ENCODE peak calls at places on chromosomes 7 and 10, in seven cellular contexts. R is transverse colon, J is tibial artery, S is aorta, W is heart left ventricle, Q is fibroblast of lung, V is Peyer's patch. O is an unnamed sample.

GRCh38 chr10:79009144-79009543 is 59.6 kb upstream of the ZMIZ1 start:
- DNase-seq in W (no peak), Q (no peak), S (no peak), V (no peak), R (no peak), J (no peak), O (no peak)

GRCh38 chr7:94307399-94308048 is 87.2 kb upstream of the COL1A2 start:
- DNase-seq in R (no peak), V (no peak), W (no peak), J (no peak), S (no peak), Q (no peak), O (no peak)

GRCh38 chr10:80671847-80672246 is 134.1 kb downstream of the SH2D4B start:
- DNase-seq in J (no peak), R (no peak), Q (no peak), W (no peak), V (no peak), S (no peak), O (no peak)

GRCh38 chr7:12570529-12571461 is at the start of gene SCIN:
- DNase-seq in J (no peak), V (peak; percentile 89), S (peak; percentile 63), W (no peak), Q (peak; percentile 39), R (peak; percentile 79), O (peak; percentile 90)

GRCh38 chr7:137003606-137004005 is 135.2 kb downstream of the CHRM2 start:
- DNase-seq in Q (no peak), R (no peak), W (no peak), V (no peak), S (no peak), J (no peak), O (no peak)

GRCh38 chr7:47358944-47359588 is 222.8 kb downstream of the TNS3 start:
- DNase-seq in V (no peak), Q (no peak), W (no peak), S (no peak), J (no peak), R (peak; percentile 39), O (peak; percentile 42)

GRCh38 chr7:24024689-24025088 is 259.3 kb upstream of the NPY start:
- DNase-seq in Q (peak; percentile 9), V (no peak), W (no peak), R (no peak), S (no peak), J (no peak), O (no peak)

GRCh38 chr10:69569144-69569934 is 3.9 kb downstream of the NEUROG3 start:
- DNase-seq in S (no peak), R (no peak), J (no peak), V (no peak), Q (no peak), W (no peak), O (no peak)

GRCh38 chr7:150898475-150899011 is 46.2 kb downstream of the AOC1 start:
- DNase-seq in V (peak; percentile 88), J (peak; percentile 62), Q (peak; percentile 29), R (peak; percentile 85), W (peak; percentile 67), S (peak; percentile 79), O (peak; percentile 63)

GRCh38 chr7:93146465-93147127 is 1.6 kb downstream of the SAMD9L start:
- DNase-seq in R (no peak), S (no peak), V (no peak), W (no peak), J (no peak), Q (no peak), O (no peak)

GRCh38 chr7:93148727-93149126 is 542 bp upstream of the SAMD9L start:
- DNase-seq in S (no peak), R (no peak), J (no peak), W (no peak), Q (no peak), V (no peak), O (no peak)

GRCh38 chr7:93148135-93148534 is at the start of gene SAMD9L:
- DNase-seq in W (no peak), Q (peak; percentile 9), V (no peak), R (no peak), J (no peak), S (no peak), O (peak; percentile 75)

GRCh38 chr7:93146036-93146435 is 2.1 kb downstream of the SAMD9L start:
- DNase-seq in Q (no peak), J (no peak), V (no peak), W (no peak), R (no peak), S (no peak), O (no peak)

DNA sequence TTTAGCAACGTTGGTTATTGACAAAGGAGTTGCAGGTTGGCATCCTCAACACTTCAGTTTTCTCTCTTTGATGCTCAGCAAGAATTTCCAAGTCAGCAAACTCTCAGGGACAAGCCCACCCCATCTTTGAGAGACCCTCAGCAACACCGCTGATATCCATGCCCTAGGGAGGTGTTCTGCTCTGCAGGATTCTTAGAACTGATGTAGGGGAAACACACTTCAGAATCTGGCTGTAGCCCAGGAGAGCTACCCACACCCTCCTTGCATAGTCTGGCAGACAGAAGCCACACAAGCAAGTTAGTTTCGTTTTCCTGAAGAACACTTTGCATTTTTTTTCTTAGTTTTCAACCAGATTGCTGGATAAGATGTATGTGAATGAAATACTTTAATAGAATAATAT is 827 bp downstream of the SAMD9L start:
- DNase-seq in W (peak; percentile 36), Q (peak; percentile 69), S (peak; percentile 40), R (peak; percentile 47), V (peak; percentile 47), J (no peak), O (peak; percentile 63)
- H3K4me3 ChIP-seq in W (peak overlapping the region; percentile 42), Q (peak overlapping the region; percentile 61), S (peak overlapping the region; percentile 92), R (peak overlapping the region; percentile 24), V (peak overlapping the region; percentile 50), J (peak overlapping the region; percentile 55), O (no peak overlapping the region)

GRCh38 chr10:124624456-124624855 is 119.7 kb downstream of the FAM53B start:
- DNase-seq in R (no peak), W (no peak), Q (no peak), J (no peak), V (no peak), S (no peak), O (no peak)
- H3K4me1 ChIP-seq in R (peaks cover 35% of the 10 kb centered on the region), W (peaks cover 80% of the 10 kb centered on the region), Q (no peaks in the 10 kb centered on the region), J (peaks cover 50% of the 10 kb centered on the region), V (peaks cover 36% of the 10 kb centered on the region), S (no peaks in the 10 kb centered on the region), O (peaks cover 9% of the 10 kb centered on the region)

DNA sequence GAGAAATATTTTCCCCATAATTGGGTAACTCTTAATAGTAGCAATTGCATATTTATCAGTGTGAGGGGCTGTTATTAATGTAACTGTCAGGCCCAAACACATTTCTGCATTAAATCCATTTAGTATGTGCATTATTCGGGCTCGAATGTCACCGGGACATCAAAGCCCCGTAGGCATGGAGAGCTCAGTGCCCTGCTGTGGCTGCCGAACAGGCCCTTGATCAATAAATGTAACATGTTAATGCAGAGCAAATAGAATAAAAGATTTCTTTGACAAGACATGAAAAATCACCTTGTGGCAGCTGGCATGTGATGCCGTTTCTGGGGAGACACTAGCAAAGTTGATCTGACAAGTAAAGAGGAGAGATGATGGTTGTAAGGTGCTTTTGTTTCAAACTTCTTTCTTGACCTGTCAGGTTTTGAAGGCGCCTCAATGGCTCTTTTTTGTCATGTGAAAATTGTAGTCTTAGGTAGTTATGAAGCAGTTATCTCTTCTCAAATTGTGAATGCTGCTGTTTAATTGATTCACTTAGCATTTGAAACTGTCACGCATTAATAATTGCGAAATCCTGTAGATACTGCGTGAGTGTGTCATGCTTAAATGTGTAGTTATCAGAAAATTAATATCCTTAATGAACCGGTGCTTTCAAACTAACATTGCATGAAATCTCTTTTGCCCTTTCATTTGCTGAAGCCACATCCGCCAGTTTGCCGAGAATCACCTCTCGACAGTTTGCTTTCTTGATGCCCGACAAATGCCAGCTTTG is 19.4 kb downstream of the LRMDA start:
- DNase-seq in R (no peak), S (no peak), Q (no peak), V (no peak), W (no peak), J (no peak), O (no peak)
- H3K4me3 ChIP-seq in R (no peak overlapping the region), S (no peak overlapping the region), Q (no peak overlapping the region), V (no peak overlapping the region), W (no peak overlapping the region), J (no peak overlapping the region), O (no peak overlapping the region)

DNA sequence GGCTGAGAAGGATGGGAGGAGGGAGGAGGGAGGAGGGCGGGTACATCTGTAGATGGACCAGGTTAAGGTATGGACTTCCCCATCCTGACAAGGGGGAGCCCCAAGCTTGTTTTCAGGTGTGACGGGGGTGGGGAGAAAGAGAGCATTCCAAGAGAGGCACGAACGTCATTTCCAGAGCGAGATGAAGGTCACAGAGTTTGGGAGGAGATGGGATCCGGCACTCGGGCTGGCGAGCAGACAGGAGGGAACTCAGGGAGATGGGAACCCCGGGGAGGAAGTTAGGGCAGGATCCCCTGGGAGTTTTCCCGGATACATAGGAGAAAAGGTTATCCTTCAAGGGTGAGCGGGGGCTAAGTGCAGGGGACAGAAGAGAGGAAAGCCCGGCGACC is 118.8 kb downstream of the CUX1 start:
- DNase-seq in S (no peak), J (no peak), W (no peak), R (no peak), V (peak; percentile 41), Q (no peak), O (no peak)
- H3K4me1 ChIP-seq in S (peaks cover 4% of the 10 kb centered on the region), J (peaks cover 42% of the 10 kb centered on the region), W (peaks cover 57% of the 10 kb centered on the region), R (peaks cover 41% of the 10 kb centered on the region), V (peaks cover 48% of the 10 kb centered on the region), Q (peaks cover 2% of the 10 kb centered on the region), O (peaks cover 9% of the 10 kb centered on the region)

GRCh38 chr7:108290344-108291134 is 160.4 kb upstream of the LAMB4 start:
- DNase-seq in S (no peak), J (no peak), Q (no peak), V (no peak), W (no peak), R (no peak), O (no peak)

GRCh38 chr7:108291135-108291508 is 161.0 kb upstream of the LAMB4 start:
- DNase-seq in R (no peak), W (no peak), S (no peak), Q (no peak), J (no peak), V (no peak), O (no peak)

GRCh38 chr7:108287857-108288256 is 157.7 kb upstream of the LAMB4 start:
- DNase-seq in S (no peak), R (no peak), W (no peak), J (no peak), V (no peak), Q (no peak), O (no peak)

GRCh38 chr7:108291791-108292440 is 161.8 kb upstream of the LAMB4 start:
- DNase-seq in J (no peak), S (no peak), R (no peak), Q (no peak), V (no peak), W (no peak), O (no peak)

DNA sequence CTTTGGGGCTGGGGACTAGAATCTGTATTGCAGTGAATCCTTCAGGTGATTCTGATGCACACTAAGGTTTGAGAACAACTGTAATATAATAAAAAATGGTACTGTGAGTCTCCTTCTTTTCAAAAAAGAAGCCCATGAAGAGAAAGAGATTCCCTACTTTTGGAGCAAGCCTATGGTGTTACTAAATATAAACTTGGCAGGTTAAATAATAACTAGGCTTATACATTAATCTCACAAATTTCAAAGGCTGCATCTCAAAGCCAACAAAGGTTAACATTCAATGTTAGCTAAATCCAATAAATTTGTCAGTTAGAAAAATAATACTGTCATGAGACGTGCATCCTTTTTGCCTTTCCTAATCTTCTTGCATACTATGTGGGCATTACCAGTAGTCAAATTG is 159.7 kb upstream of the LAMB4 start:
- DNase-seq in Q (no peak), S (no peak), J (no peak), V (no peak), R (no peak), W (no peak), O (no peak)
- H3K4me3 ChIP-seq in Q (no peak overlapping the region), S (no peak overlapping the region), J (no peak overlapping the region), V (no peak overlapping the region), R (no peak overlapping the region), W (no peak overlapping the region), O (no peak overlapping the region)

GRCh38 chr7:77822269-77822668 is 23.7 kb downstream of the PHTF2 start:
- DNase-seq in J (no peak), W (no peak), V (no peak), R (no peak), S (no peak), Q (no peak), O (no peak)
- H3K4me1 ChIP-seq in J (no peaks in the 10 kb centered on the region), W (peaks cover 8% of the 10 kb centered on the region), V (no peaks in the 10 kb centered on the region), R (no peaks in the 10 kb centered on the region), S (no peaks in the 10 kb centered on the region), Q (no peaks in the 10 kb centered on the region), O (no peaks in the 10 kb centered on the region)

O was measured in small intestine.